ENCODE peak calls at places on chromosomes 16 and 17, in eight cellular contexts. N is neural progenitor cell; Q is brain microvascular endothelial cell; B is fibroblast of lung; J is dorsolateral prefrontal cortex; S is CD8-positive, alpha-beta T cell; K is heart left ventricle; U is tibial artery. L is an unnamed sample.

GRCh38 chr16:47715442-47716054 is 254.4 kb downstream of the PHKB start:
- DNase-seq in N (no peak), Q (no peak), B (peak), J (no peak), S (no peak), K (no peak), U (no peak), L (no peak)

GRCh38 chr16:23174622-23175021 is 7.9 kb upstream of the SCNN1G start:
- DNase-seq in N (peak), Q (peak), B (peak), J (no peak), S (no peak), K (no peak), U (no peak), L (no peak)

GRCh38 chr16:28943281-28943680 is 7.5 kb upstream of the NFATC2IP start:
- DNase-seq in N (no peak), Q (no peak), B (no peak), J (no peak), S (no peak), K (no peak), U (no peak), L (no peak)

GRCh38 chr17:73349138-73349537 is 37.3 kb upstream of the CDC42EP4 start:
- DNase-seq in N (peak), Q (no peak), B (no peak), J (no peak), S (no peak), K (no peak), U (no peak), L (no peak)

GRCh38 chr16:51763072-51763658 is 612.1 kb upstream of the SALL1 start:
- DNase-seq in N (peak), Q (no peak), B (no peak), J (no peak), S (no peak), K (no peak), U (no peak), L (no peak)

GRCh38 chr16:57134982-57135381 is 42.6 kb downstream of the CPNE2 start:
- DNase-seq in N (no peak), Q (no peak), B (no peak), J (no peak), S (peak), K (no peak), U (no peak), L (no peak)

GRCh38 chr17:7589204-7589868 is 558 bp downstream of the SOX15 start:
- DNase-seq in N (peak), Q (peak), B (peak), J (peak), S (peak), K (peak), U (peak), L (peak)

GRCh38 chr16:81696959-81697293 is 82.2 kb upstream of the PLCG2 start:
- DNase-seq in N (no peak), Q (no peak), B (no peak), J (no peak), S (no peak), K (no peak), U (no peak), L (no peak)

GRCh38 chr16:76360384-76360783 is 83.2 kb downstream of the CNTNAP4 start:
- DNase-seq in N (no peak), Q (no peak), B (no peak), J (no peak), S (no peak), K (no peak), U (no peak), L (no peak)

GRCh38 chr16:28267356-28267755 is 25.0 kb upstream of the SBK1 start:
- DNase-seq in N (no peak), Q (no peak), B (no peak), J (no peak), S (no peak), K (no peak), U (no peak), L (no peak)

GRCh38 chr16:78893340-78893739 is 707.2 kb downstream of the MAF start:
- DNase-seq in N (no peak), Q (no peak), B (no peak), J (no peak), S (no peak), K (no peak), U (no peak), L (no peak)

GRCh38 chr17:42779304-42779941 is 987 bp upstream of the WNK4 start:
- DNase-seq in N (no peak), Q (no peak), B (no peak), J (no peak), S (no peak), K (no peak), U (no peak), L (no peak)

GRCh38 chr16:6081320-6081976 is 983.9 kb upstream of the EEF2KMT start:
- DNase-seq in N (peak), Q (no peak), B (peak), J (no peak), S (no peak), K (no peak), U (no peak), L (no peak)

GRCh38 chr17:45125509-45125908 is 6.8 kb downstream of the PLCD3 start:
- DNase-seq in N (no peak), Q (no peak), B (no peak), J (no peak), S (no peak), K (no peak), U (no peak), L (no peak)

GRCh38 chr17:15026088-15026487 is 239.0 kb downstream of the PMP22 start:
- DNase-seq in N (no peak), Q (no peak), B (no peak), J (no peak), S (no peak), K (no peak), U (no peak), L (no peak)

GRCh38 chr17:77728022-77728671 is 230.4 kb upstream of the TNRC6C start:
- DNase-seq in N (no peak), Q (peak), B (no peak), J (no peak), S (peak), K (peak), U (peak), L (peak)

GRCh38 chr17:74758846-74759163 is 10.4 kb downstream of the NHERF1 start:
- DNase-seq in N (no peak), Q (no peak), B (no peak), J (no peak), S (no peak), K (peak), U (no peak), L (no peak)

GRCh38 chr16:57419506-57419905 is 14.9 kb downstream of the CCL17 start:
- DNase-seq in N (no peak), Q (no peak), B (no peak), J (no peak), S (no peak), K (no peak), U (no peak), L (no peak)

GRCh38 chr17:78541488-78542237 is 35.5 kb downstream of the DNAH17 start:
- DNase-seq in N (no peak), Q (peak), B (peak), J (no peak), S (no peak), K (no peak), U (no peak), L (no peak)

GRCh38 chr17:46995841-46996571 is 17.0 kb upstream of the RPRML start:
- DNase-seq in N (no peak), Q (peak), B (peak), J (no peak), S (no peak), K (no peak), U (no peak), L (no peak)

GRCh38 chr16:64065523-64065922 is 1056.3 kb downstream of the CDH11 start:
- DNase-seq in N (no peak), Q (no peak), B (no peak), J (no peak), S (no peak), K (no peak), U (no peak), L (no peak)

GRCh38 chr17:63647065-63647725 is 25.0 kb downstream of the MAP3K3 start:
- DNase-seq in N (no peak), Q (peak), B (peak), J (no peak), S (no peak), K (no peak), U (no peak), L (no peak)

GRCh38 chr17:22128723-22129122 is 436.4 kb downstream of the KCNJ18 start:
- DNase-seq in N (no peak), Q (no peak), B (no peak), J (no peak), S (no peak), K (no peak), U (no peak), L (no peak)

GRCh38 chr16:30628628-30629342 is 18.6 kb upstream of the ZNF689 start:
- DNase-seq in N (peak), Q (peak), B (peak), J (peak), S (peak), K (peak), U (peak), L (no peak)

GRCh38 chr17:43556292-43556691 is 10.2 kb upstream of the ETV4 start:
- DNase-seq in N (no peak), Q (no peak), B (no peak), J (no peak), S (no peak), K (no peak), U (peak), L (no peak)

GRCh38 chr17:3828151-3828851 is 17.7 kb downstream of the NCBP3 start:
- DNase-seq in N (no peak), Q (no peak), B (peak), J (no peak), S (no peak), K (peak), U (no peak), L (no peak)

GRCh38 chr16:87459833-87460232 is 33.0 kb downstream of the ZCCHC14 start:
- DNase-seq in N (no peak), Q (no peak), B (no peak), J (no peak), S (no peak), K (no peak), U (no peak), L (no peak)

GRCh38 chr16:87459027-87459426 is 33.8 kb downstream of the ZCCHC14 start:
- DNase-seq in N (no peak), Q (no peak), B (no peak), J (no peak), S (no peak), K (no peak), U (no peak), L (no peak)

GRCh38 chr16:87458424-87458915 is 34.4 kb downstream of the ZCCHC14 start:
- DNase-seq in N (no peak), Q (no peak), B (peak), J (no peak), S (no peak), K (no peak), U (no peak), L (no peak)

GRCh38 chr16:87457051-87457611 is 35.7 kb downstream of the ZCCHC14 start:
- DNase-seq in N (no peak), Q (no peak), B (peak), J (no peak), S (no peak), K (no peak), U (no peak), L (no peak)

GRCh38 chr16:87457724-87458423 is 35.0 kb downstream of the ZCCHC14 start:
- DNase-seq in N (no peak), Q (peak), B (peak), J (no peak), S (no peak), K (no peak), U (no peak), L (no peak)
- H3K27ac ChIP-seq in N (no peak), Q (peak), B (peak), J (no peak), S (no peak), K (peak), U (peak), L (no peak)

DNA sequence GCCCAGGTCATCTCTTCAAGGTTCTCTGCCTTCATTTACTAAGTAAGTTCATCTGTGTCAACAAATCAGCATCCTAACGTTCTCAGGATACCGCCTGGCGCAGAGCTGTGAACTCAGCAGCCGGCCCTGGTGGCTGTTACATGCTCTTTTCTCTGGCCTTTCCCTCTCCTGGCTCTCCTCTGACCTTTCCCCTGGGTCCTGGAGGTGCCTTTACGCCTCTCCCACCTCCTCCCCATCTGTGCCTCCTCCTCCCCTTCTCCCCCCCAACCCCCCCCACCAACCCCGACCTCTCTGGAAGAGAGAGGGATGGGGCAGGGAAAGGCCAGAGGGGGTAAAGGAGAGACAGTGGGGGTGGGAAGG is 19.5 kb downstream of the COTL1 start:
- DNase-seq in N (peak), Q (no peak), B (no peak), J (no peak), S (no peak), K (no peak), U (no peak), L (no peak)
- H3K4me3 ChIP-seq in N (no peak), Q (no peak), B (no peak), J (no peak), S (no peak), K (no peak), U (no peak), L (no peak)

GRCh38 chr17:50847566-50847965 is 12.2 kb downstream of the WFIKKN2 start:
- DNase-seq in N (no peak), Q (no peak), B (no peak), J (no peak), S (peak), K (no peak), U (no peak), L (no peak)
- H3K27ac ChIP-seq in N (no peak), Q (no peak), B (no peak), J (no peak), S (no peak), K (no peak), U (no peak), L (no peak)

DNA sequence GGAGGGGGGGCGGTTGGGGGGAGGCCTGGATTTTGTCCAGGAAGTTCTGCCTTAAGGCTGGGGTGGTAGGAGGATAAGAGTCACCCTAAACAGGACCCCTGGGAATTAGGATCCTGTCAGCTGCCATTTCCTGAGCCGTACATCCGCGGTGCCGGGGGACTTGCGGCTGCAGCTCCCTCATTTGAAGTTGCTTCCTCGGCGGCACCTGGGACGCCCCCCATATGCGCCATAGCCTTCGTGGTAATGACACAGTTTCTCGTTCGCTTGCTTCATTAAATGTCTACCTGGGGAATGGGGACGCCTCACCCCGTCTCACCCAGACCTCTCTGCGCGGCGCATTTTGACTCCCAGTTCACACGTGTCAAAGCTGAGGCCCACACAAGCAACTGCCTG is 55.1 kb upstream of the PABPN1L start:
- DNase-seq in N (no peak), Q (no peak), B (no peak), J (no peak), S (no peak), K (no peak), U (no peak), L (no peak)
- H3K4me3 ChIP-seq in N (no peak), Q (no peak), B (no peak), J (no peak), S (no peak), K (no peak), U (no peak), L (peak)

GRCh38 chr17:76723812-76724211 is 2.6 kb downstream of the JMJD6 start:
- DNase-seq in N (no peak), Q (no peak), B (no peak), J (no peak), S (no peak), K (no peak), U (no peak), L (no peak)

GRCh38 chr17:76721463-76721862 is 4.9 kb downstream of the JMJD6 start:
- DNase-seq in N (no peak), Q (no peak), B (no peak), J (no peak), S (no peak), K (no peak), U (no peak), L (no peak)

GRCh38 chr17:76720941-76721340 is 5.5 kb downstream of the JMJD6 start:
- DNase-seq in N (no peak), Q (no peak), B (no peak), J (no peak), S (no peak), K (no peak), U (no peak), L (no peak)

GRCh38 chr17:76720211-76720610 is 6.2 kb downstream of the JMJD6 start:
- DNase-seq in N (no peak), Q (no peak), B (no peak), J (no peak), S (no peak), K (no peak), U (no peak), L (no peak)

GRCh38 chr17:76722279-76722678 is 4.1 kb downstream of the JMJD6 start:
- DNase-seq in N (no peak), Q (no peak), B (no peak), J (no peak), S (no peak), K (no peak), U (no peak), L (no peak)
- H3K27ac ChIP-seq in N (no peak), Q (no peak), B (no peak), J (no peak), S (no peak), K (no peak), U (no peak), L (no peak)

DNA sequence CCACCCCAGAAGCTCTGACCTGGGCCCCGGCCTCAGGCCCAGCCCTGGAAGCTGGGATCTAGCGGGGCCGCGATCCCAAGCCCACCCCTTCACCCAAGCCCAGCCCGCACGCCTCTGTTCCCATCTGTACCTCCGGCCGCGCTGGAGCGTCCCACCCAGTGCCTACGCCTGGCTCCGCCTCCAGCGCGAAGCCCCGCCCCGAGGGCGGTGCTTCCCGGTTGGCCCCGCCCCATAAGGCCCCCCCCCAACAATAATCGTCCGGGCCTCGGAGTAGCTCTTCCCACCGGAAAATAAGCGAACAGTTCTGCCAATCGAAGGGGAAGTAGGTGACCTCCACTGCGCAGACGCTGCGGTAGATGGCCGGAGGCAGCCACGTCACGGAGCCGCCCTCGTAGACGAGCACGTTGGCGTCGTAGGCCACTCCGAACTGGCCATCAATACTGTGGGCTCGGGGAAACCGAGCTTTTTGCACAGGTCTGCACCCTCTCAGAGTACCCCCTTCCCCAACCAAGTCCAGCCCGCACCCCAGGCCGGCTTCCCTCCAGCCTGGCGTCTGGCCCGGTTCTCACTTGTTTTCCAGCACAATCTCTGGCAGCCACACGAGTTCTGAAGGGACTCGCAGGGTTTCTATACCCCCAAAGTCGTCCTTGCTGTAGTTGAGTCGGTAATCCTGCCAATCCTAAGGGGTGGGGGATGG is 1.1 kb downstream of the CHRNE start:
- DNase-seq in N (no peak), Q (peak), B (peak), J (no peak), S (no peak), K (peak), U (no peak), L (no peak)
- H3K4me3 ChIP-seq in N (no peak), Q (no peak), B (no peak), J (peak), S (no peak), K (no peak), U (no peak), L (peak)

GRCh38 chr16:13795131-13795530 is 124.8 kb upstream of the ERCC4 start:
- DNase-seq in N (no peak), Q (no peak), B (no peak), J (no peak), S (no peak), K (no peak), U (peak), L (peak)
- H3K27ac ChIP-seq in N (no peak), Q (no peak), B (no peak), J (no peak), S (no peak), K (peak), U (peak), L (peak)

DNA sequence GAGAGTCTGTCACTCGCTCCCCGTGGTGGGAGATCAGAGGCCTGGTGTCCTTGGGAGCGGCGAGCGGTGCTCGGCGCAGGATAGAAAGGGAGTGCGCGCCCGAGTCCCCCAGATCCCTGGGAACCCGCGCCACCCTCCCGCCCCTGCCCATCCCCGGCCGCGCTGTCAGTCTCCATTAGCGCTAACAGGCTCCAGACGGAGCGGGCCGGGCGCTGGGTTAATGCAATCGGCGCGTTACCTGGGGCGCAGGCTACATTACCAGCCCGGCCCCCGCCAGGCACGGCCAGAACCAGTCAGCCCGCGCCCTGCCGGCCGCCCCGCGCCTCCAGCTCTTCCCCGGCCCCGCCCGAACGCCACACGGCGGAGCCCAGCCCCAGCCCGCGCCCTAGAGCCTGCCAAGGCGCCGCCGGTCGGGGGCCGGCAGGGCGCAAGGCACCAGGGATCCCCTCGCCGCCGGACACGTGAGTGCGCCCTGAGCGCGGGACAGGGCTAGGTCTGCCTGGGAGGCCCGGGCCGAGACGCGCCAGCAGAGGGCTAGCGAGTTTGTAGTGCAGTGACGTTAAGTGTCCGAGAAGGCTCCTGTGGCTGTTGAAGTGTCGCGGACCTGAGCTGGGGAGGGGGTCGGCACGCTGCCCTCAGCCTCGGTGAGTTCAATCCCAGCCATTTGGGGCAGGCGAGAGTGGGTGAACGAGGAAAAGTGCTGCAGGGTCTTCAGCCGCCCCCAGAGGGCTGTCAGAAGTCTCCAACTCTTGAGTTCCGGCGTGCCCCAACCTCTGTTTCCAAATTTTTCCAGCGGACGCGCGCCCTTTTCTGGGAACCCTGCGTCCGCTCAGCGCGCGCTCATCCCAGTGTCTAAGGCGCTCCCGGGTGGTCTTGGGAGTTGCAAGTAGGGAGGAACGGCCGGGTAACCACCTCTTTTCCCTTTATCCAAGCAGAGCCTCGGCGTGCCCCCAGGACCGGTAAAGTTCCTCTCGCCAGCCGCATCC is at the start of gene SLC6A2:
- DNase-seq in N (peak), Q (no peak), B (no peak), J (no peak), S (no peak), K (peak), U (no peak), L (peak)
- H3K4me3 ChIP-seq in N (peak), Q (no peak), B (no peak), J (peak), S (no peak), K (peak), U (peak), L (peak)

GRCh38 chr17:55492951-55493350 is 18.3 kb downstream of the SMIM36 start:
- DNase-seq in N (peak), Q (no peak), B (no peak), J (no peak), S (no peak), K (no peak), U (no peak), L (no peak)
- H3K27ac ChIP-seq in N (no peak), Q (no peak), B (no peak), J (no peak), S (no peak), K (no peak), U (no peak), L (no peak)